ENCODE peak calls at places on chromosomes 3 and 15, in four cellular contexts. G, I, R and W are unnamed samples.

GRCh38 chr3:69368129-69368741 is 17.7 kb downstream of the FRMD4B start:
- DNase-seq in R (no peak), G (peak; percentile 91), I (no peak), W (no peak)

GRCh38 chr3:23959147-23959900 is 14.2 kb downstream of the NR1D2 start:
- DNase-seq in R (no peak), I (peak; percentile 95), G (no peak), W (no peak)

GRCh38 chr3:193997228-193998192 is 138.4 kb upstream of the HES1 start:
- DNase-seq in G (no peak), I (no peak), R (no peak), W (no peak)

GRCh38 chr3:156017636-156018035 is 102.7 kb upstream of the KCNAB1 start:
- DNase-seq in I (no peak), R (no peak), G (no peak), W (no peak)

GRCh38 chr15:45084163-45084562 is 29.8 kb downstream of the DUOX2 start:
- DNase-seq in I (no peak), R (no peak), G (no peak), W (no peak)

GRCh38 chr3:41144631-41145030 is 54.7 kb upstream of the CTNNB1 start:
- DNase-seq in G (no peak), R (no peak), I (no peak), W (no peak)

GRCh38 chr3:37279226-37279625 is 104.8 kb upstream of the LRRFIP2 start:
- DNase-seq in G (no peak), R (no peak), I (peak; percentile 28), W (no peak)

GRCh38 chr3:23094890-23095462 is 108.2 kb upstream of the UBE2E2 start:
- DNase-seq in G (no peak), R (no peak), I (peak; percentile 7), W (no peak)

GRCh38 chr3:130761730-130762311 is 15.2 kb upstream of the PIK3R4 start:
- DNase-seq in G (no peak), I (no peak), R (no peak), W (no peak)

GRCh38 chr3:130758624-130759023 is 12.0 kb upstream of the PIK3R4 start:
- DNase-seq in I (no peak), G (no peak), R (no peak), W (no peak)

GRCh38 chr3:130760922-130761321 is 14.3 kb upstream of the PIK3R4 start:
- DNase-seq in G (no peak), I (no peak), R (no peak), W (no peak)

GRCh38 chr3:130757751-130758150 is 11.1 kb upstream of the PIK3R4 start:
- DNase-seq in I (no peak), G (no peak), R (no peak), W (no peak)

DNA sequence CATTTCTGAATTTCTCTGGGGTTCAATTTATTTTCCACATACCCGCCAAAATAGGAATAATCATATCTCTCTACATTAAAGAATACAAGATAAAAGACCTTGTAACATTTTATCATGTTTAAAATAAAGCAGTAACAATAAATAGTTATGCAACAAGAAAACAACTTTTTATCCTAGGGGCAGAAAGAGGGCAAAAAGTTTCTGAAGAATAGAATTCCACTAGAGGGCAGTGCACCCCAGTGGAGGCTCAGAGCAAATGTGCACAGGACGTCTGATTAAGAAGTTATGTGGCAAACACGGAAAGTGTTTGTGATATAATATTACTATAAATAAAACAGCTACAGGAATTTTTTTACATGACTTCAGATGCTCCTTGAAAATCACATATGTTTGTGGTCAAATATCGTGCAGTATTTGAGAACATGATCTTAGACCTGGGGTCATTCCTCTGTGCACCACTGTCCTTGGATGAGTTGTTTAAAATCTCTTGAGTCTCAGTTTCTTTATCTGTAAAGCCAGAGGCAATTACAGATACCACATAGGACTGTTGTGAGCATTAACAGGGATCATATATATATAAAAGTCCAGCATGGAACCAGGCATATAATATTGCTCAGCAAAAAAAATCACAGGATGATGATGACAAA is 13.2 kb upstream of the PIK3R4 start:
- DNase-seq in I (peak; percentile 49), G (no peak), R (no peak), W (peak; percentile 8)
- TF ChIP-seq CHD1 in I (no peak), G (no peak), R (no peak), W (no peak)

DNA sequence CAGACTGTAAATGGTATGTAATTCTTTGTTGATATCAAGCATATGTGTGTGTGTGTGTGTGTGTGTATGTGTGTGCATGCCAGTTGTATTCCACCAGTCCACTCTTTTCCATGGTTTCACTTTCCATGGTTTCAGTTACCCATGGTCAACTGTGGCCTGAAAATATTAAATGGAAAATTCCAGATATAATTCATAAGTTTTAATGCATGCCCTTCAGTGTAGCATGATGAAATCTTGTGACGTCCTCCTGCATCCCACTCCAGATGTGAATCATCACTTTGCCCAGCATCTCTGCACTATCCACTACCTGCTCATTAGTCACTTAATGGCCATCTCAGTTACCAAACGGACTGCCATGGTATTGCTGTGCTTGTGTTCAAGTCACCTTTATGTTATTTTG is 215.9 kb downstream of the GBE1 start:
- DNase-seq in R (no peak), G (no peak), I (peak; percentile 54), W (no peak)
- TF ChIP-seq CHD1 in R (no peak), G (no peak), I (no peak), W (no peak)

DNA sequence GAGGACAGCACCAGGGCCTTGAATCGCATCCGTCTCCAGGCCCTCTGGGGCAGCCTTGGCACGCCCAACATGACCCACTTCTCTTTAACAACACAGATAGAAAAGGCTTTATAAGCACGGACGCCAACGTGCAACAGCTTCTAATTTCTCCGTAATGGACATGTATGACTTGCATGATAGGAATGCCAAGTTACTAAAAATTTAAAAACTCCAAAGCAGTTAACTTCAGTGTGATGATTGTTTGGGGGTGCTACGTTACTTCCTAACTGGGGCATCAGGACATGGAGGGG is 30.9 kb upstream of the SNRPA1 start:
- DNase-seq in I (no peak), R (no peak), G (no peak), W (no peak)
- TF ChIP-seq CHD1 in I (no peak), R (no peak), G (no peak), W (no peak)

DNA sequence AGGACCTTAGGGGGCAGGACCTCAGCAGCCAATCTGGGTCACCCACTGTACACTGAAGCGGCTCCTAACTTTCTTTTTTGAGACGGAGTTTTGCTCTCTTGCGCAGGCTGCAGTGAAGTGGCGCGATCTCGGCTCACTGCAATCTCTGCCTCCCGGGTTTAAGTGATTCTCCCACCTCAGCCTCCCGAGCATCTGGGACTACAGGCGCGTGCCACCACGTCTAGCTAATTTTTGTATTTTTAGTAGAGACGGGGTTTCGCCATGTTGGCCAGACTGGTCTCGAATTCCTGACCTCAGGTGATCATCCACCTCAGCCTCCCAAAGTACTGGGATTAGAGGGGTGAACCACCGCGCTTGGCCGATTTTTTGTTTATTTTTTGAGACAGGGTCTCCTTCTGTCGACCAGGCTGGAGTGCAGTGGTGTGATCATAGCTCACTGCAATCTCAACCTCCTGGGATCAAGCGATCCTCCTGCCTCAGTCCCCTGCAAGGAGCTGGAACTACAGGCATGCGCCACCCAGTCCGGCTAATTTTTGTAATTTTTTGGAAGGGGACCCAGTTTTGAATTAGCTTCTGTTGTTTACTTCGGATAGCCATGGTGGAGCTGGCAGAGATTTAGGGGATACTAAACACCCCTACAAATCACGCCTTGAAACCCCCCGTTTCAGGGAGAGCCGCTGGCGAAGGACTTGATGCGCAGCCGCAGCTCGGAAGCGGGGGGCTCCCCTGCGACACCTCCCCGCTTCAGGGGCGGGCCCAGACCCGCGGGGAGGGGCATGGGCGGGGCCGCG is 1.5 kb upstream of the CLK3 start:
- DNase-seq in R (peak; percentile 90), G (no peak), I (no peak), W (no peak)
- TF ChIP-seq CHD1 in R (no peak), G (no peak), I (no peak), W (no peak)